ENCODE peak calls at places on chromosomes 1 and 21, in eight cellular contexts. One of them, this sample, is unnamed.

GRCh38 chr21:38140192-38140905 is 116.4 kb upstream of the KCNJ15 start:
- DNase-seq in MM.1S: no peak
- DNase-seq in fibroblast of pulmonary artery: peak; percentile 67
- DNase-seq in AG04450: no peak
- DNase-seq in prostate gland: peak; percentile 64
- DNase-seq in cardiac fibroblast: peak; percentile 63
- DNase-seq in cardiac muscle cell: peak; percentile 71
- DNase-seq in fibroblast of lung: peak; percentile 61
- DNase-seq in this sample: peak; percentile 68

GRCh38 chr1:202961220-202961880 is 3.2 kb upstream of the ADIPOR1 start:
- DNase-seq in fibroblast of pulmonary artery: no peak
- DNase-seq in fibroblast of lung: no peak
- DNase-seq in cardiac fibroblast: no peak
- DNase-seq in AG04450: no peak
- DNase-seq in prostate gland: no peak
- DNase-seq in cardiac muscle cell: no peak
- DNase-seq in MM.1S: no peak
- DNase-seq in this sample: no peak

GRCh38 chr1:186301448-186301847 is 73.6 kb downstream of the TPR start:
- DNase-seq in AG04450: no peak
- DNase-seq in cardiac fibroblast: no peak
- DNase-seq in prostate gland: no peak
- DNase-seq in fibroblast of lung: no peak
- DNase-seq in MM.1S: no peak
- DNase-seq in cardiac muscle cell: no peak
- DNase-seq in fibroblast of pulmonary artery: no peak
- DNase-seq in this sample: no peak

GRCh38 chr1:1227386-1227785 is 4.4 kb downstream of the SDF4 start:
- DNase-seq in fibroblast of pulmonary artery: no peak
- DNase-seq in cardiac fibroblast: no peak
- DNase-seq in MM.1S: no peak
- DNase-seq in prostate gland: no peak
- DNase-seq in AG04450: no peak
- DNase-seq in fibroblast of lung: no peak
- DNase-seq in cardiac muscle cell: no peak
- DNase-seq in this sample: no peak

GRCh38 chr1:240170245-240170644 is 78.6 kb downstream of the FMN2 start:
- DNase-seq in fibroblast of lung: no peak
- DNase-seq in fibroblast of pulmonary artery: no peak
- DNase-seq in prostate gland: no peak
- DNase-seq in cardiac fibroblast: no peak
- DNase-seq in cardiac muscle cell: no peak
- DNase-seq in AG04450: no peak
- DNase-seq in MM.1S: no peak
- DNase-seq in this sample: no peak

GRCh38 chr1:77830946-77831345 is 51.5 kb downstream of the MIGA1 start:
- DNase-seq in AG04450: no peak
- DNase-seq in cardiac fibroblast: no peak
- DNase-seq in cardiac muscle cell: no peak
- DNase-seq in fibroblast of pulmonary artery: no peak
- DNase-seq in fibroblast of lung: no peak
- DNase-seq in prostate gland: no peak
- DNase-seq in MM.1S: no peak
- DNase-seq in this sample: no peak

GRCh38 chr1:63864224-63864623 is 90.4 kb downstream of the ROR1 start:
- DNase-seq in MM.1S: no peak
- DNase-seq in fibroblast of lung: peak; percentile 48
- DNase-seq in cardiac fibroblast: no peak
- DNase-seq in AG04450: no peak
- DNase-seq in cardiac muscle cell: no peak
- DNase-seq in prostate gland: no peak
- DNase-seq in fibroblast of pulmonary artery: no peak
- DNase-seq in this sample: no peak

GRCh38 chr1:160354388-160354985 is 11.3 kb downstream of the NCSTN start:
- DNase-seq in fibroblast of lung: peak; percentile 17
- DNase-seq in fibroblast of pulmonary artery: peak; percentile 50
- DNase-seq in cardiac muscle cell: peak; percentile 45
- DNase-seq in cardiac fibroblast: peak; percentile 46
- DNase-seq in AG04450: no peak
- DNase-seq in prostate gland: no peak
- DNase-seq in MM.1S: peak; percentile 35
- DNase-seq in this sample: no peak

GRCh38 chr1:8116892-8117262 is 90.8 kb upstream of the ERRFI1 start:
- DNase-seq in fibroblast of lung: peak; percentile 97
- DNase-seq in MM.1S: no peak
- DNase-seq in fibroblast of pulmonary artery: peak; percentile 85
- DNase-seq in cardiac muscle cell: peak; percentile 91
- DNase-seq in prostate gland: no peak
- DNase-seq in AG04450: peak; percentile 84
- DNase-seq in cardiac fibroblast: peak; percentile 91
- DNase-seq in this sample: no peak

GRCh38 chr1:31705080-31705866 is 1.5 kb upstream of the COL16A1 start:
- DNase-seq in fibroblast of pulmonary artery: peak; percentile 54
- DNase-seq in prostate gland: peak; percentile 19
- DNase-seq in cardiac muscle cell: peak; percentile 77
- DNase-seq in fibroblast of lung: peak; percentile 74
- DNase-seq in cardiac fibroblast: peak; percentile 64
- DNase-seq in MM.1S: peak; percentile 16
- DNase-seq in AG04450: no peak
- DNase-seq in this sample: no peak

GRCh38 chr1:67939176-67939751 is 106.0 kb upstream of the GNG12 start:
- DNase-seq in cardiac fibroblast: no peak
- DNase-seq in prostate gland: no peak
- DNase-seq in AG04450: no peak
- DNase-seq in fibroblast of lung: no peak
- DNase-seq in cardiac muscle cell: no peak
- DNase-seq in MM.1S: no peak
- DNase-seq in fibroblast of pulmonary artery: no peak
- DNase-seq in this sample: no peak

GRCh38 chr1:166956057-166956850 is 19.1 kb downstream of the ILDR2 start:
- DNase-seq in fibroblast of lung: no peak
- DNase-seq in prostate gland: no peak
- DNase-seq in cardiac fibroblast: no peak
- DNase-seq in fibroblast of pulmonary artery: no peak
- DNase-seq in cardiac muscle cell: no peak
- DNase-seq in AG04450: no peak
- DNase-seq in MM.1S: no peak
- DNase-seq in this sample: no peak

GRCh38 chr1:33377013-33377412 is 53.9 kb downstream of the PHC2 start:
- DNase-seq in cardiac fibroblast: no peak
- DNase-seq in fibroblast of pulmonary artery: no peak
- DNase-seq in fibroblast of lung: no peak
- DNase-seq in prostate gland: peak; percentile 38
- DNase-seq in cardiac muscle cell: no peak
- DNase-seq in MM.1S: no peak
- DNase-seq in AG04450: no peak
- DNase-seq in this sample: no peak

GRCh38 chr1:6401673-6402072 is 8.1 kb upstream of the ACOT7 start:
- DNase-seq in fibroblast of lung: no peak
- DNase-seq in MM.1S: no peak
- DNase-seq in AG04450: no peak
- DNase-seq in prostate gland: no peak
- DNase-seq in cardiac fibroblast: no peak
- DNase-seq in fibroblast of pulmonary artery: no peak
- DNase-seq in cardiac muscle cell: no peak
- DNase-seq in this sample: no peak

GRCh38 chr1:8015809-8016165 is 10.3 kb downstream of the ERRFI1 start:
- DNase-seq in fibroblast of pulmonary artery: peak; percentile 81
- DNase-seq in AG04450: no peak
- DNase-seq in cardiac muscle cell: peak; percentile 85
- DNase-seq in prostate gland: peak; percentile 58
- DNase-seq in fibroblast of lung: peak; percentile 83
- DNase-seq in MM.1S: no peak
- DNase-seq in cardiac fibroblast: peak; percentile 63
- DNase-seq in this sample: no peak

GRCh38 chr1:231550448-231550781 is 21.9 kb downstream of the TSNAX start:
- DNase-seq in fibroblast of pulmonary artery: peak; percentile 19
- DNase-seq in MM.1S: peak; percentile 50
- DNase-seq in cardiac fibroblast: peak; percentile 37
- DNase-seq in cardiac muscle cell: peak; percentile 12
- DNase-seq in prostate gland: no peak
- DNase-seq in AG04450: no peak
- DNase-seq in fibroblast of lung: no peak
- DNase-seq in this sample: no peak

GRCh38 chr1:180778782-180779398 is 133.8 kb upstream of the KIAA1614 start:
- DNase-seq in cardiac muscle cell: no peak
- DNase-seq in fibroblast of lung: no peak
- DNase-seq in fibroblast of pulmonary artery: peak; percentile 2
- DNase-seq in AG04450: no peak
- DNase-seq in MM.1S: peak; percentile 45
- DNase-seq in prostate gland: no peak
- DNase-seq in cardiac fibroblast: peak; percentile 15
- DNase-seq in this sample: no peak

GRCh38 chr1:1605034-1605591 is 5.2 kb upstream of the FNDC10 start:
- DNase-seq in cardiac muscle cell: no peak
- DNase-seq in MM.1S: no peak
- DNase-seq in fibroblast of pulmonary artery: no peak
- DNase-seq in fibroblast of lung: no peak
- DNase-seq in AG04450: no peak
- DNase-seq in prostate gland: no peak
- DNase-seq in cardiac fibroblast: no peak
- DNase-seq in this sample: no peak

GRCh38 chr1:235009561-235010306 is 118.9 kb downstream of the TOMM20 start:
- DNase-seq in fibroblast of pulmonary artery: no peak
- DNase-seq in cardiac fibroblast: no peak
- DNase-seq in AG04450: no peak
- DNase-seq in fibroblast of lung: no peak
- DNase-seq in prostate gland: no peak
- DNase-seq in MM.1S: no peak
- DNase-seq in cardiac muscle cell: no peak
- DNase-seq in this sample: no peak

GRCh38 chr1:38786040-38786436 is 73.5 kb downstream of the RRAGC start:
- DNase-seq in cardiac fibroblast: no peak
- DNase-seq in cardiac muscle cell: no peak
- DNase-seq in fibroblast of pulmonary artery: no peak
- DNase-seq in fibroblast of lung: no peak
- DNase-seq in MM.1S: no peak
- DNase-seq in AG04450: no peak
- DNase-seq in prostate gland: no peak
- DNase-seq in this sample: no peak

GRCh38 chr1:78833491-78833890 is 173.0 kb downstream of the ADGRL4 start:
- DNase-seq in MM.1S: no peak
- DNase-seq in cardiac muscle cell: peak; percentile 83
- DNase-seq in cardiac fibroblast: peak; percentile 95
- DNase-seq in prostate gland: no peak
- DNase-seq in AG04450: no peak
- DNase-seq in fibroblast of lung: peak; percentile 85
- DNase-seq in fibroblast of pulmonary artery: peak; percentile 87
- DNase-seq in this sample: peak; percentile 94

GRCh38 chr1:233723387-233723786 is 109.5 kb downstream of the KCNK1 start:
- DNase-seq in cardiac fibroblast: no peak
- DNase-seq in prostate gland: no peak
- DNase-seq in MM.1S: no peak
- DNase-seq in cardiac muscle cell: no peak
- DNase-seq in fibroblast of lung: no peak
- DNase-seq in AG04450: no peak
- DNase-seq in fibroblast of pulmonary artery: no peak
- DNase-seq in this sample: no peak

GRCh38 chr1:233718057-233718456 is 104.2 kb downstream of the KCNK1 start:
- DNase-seq in AG04450: no peak
- DNase-seq in prostate gland: no peak
- DNase-seq in fibroblast of pulmonary artery: no peak
- DNase-seq in fibroblast of lung: no peak
- DNase-seq in cardiac muscle cell: no peak
- DNase-seq in MM.1S: no peak
- DNase-seq in cardiac fibroblast: no peak
- DNase-seq in this sample: no peak

GRCh38 chr1:233722212-233722979 is 108.5 kb downstream of the KCNK1 start:
- DNase-seq in fibroblast of lung: no peak
- DNase-seq in cardiac fibroblast: no peak
- DNase-seq in AG04450: no peak
- DNase-seq in cardiac muscle cell: no peak
- DNase-seq in prostate gland: no peak
- DNase-seq in MM.1S: no peak
- DNase-seq in fibroblast of pulmonary artery: no peak
- DNase-seq in this sample: no peak

GRCh38 chr1:233719626-233720334 is 105.9 kb downstream of the KCNK1 start:
- DNase-seq in MM.1S: no peak
- DNase-seq in fibroblast of lung: no peak
- DNase-seq in prostate gland: no peak
- DNase-seq in AG04450: no peak
- DNase-seq in fibroblast of pulmonary artery: no peak
- DNase-seq in cardiac muscle cell: no peak
- DNase-seq in cardiac fibroblast: no peak
- DNase-seq in this sample: no peak

GRCh38 chr1:233721003-233721595 is 107.2 kb downstream of the KCNK1 start:
- DNase-seq in AG04450: no peak
- DNase-seq in prostate gland: no peak
- DNase-seq in fibroblast of pulmonary artery: no peak
- DNase-seq in MM.1S: no peak
- DNase-seq in cardiac fibroblast: no peak
- DNase-seq in fibroblast of lung: no peak
- DNase-seq in cardiac muscle cell: no peak
- DNase-seq in this sample: peak; percentile 31
- H3K4me3 ChIP-seq in AG04450: no peak overlapping the region
- H3K4me3 ChIP-seq in prostate gland: no peak overlapping the region
- H3K4me3 ChIP-seq in fibroblast of pulmonary artery: no peak overlapping the region
- H3K4me3 ChIP-seq in MM.1S: no peak overlapping the region
- H3K4me3 ChIP-seq in cardiac fibroblast: no peak overlapping the region
- H3K4me3 ChIP-seq in fibroblast of lung: no peak overlapping the region
- H3K4me3 ChIP-seq in cardiac muscle cell: no peak overlapping the region
- H3K4me3 ChIP-seq in this sample: no peak overlapping the region

GRCh38 chr1:209199822-209200221 is 383.7 kb upstream of the CAMK1G start:
- DNase-seq in prostate gland: no peak
- DNase-seq in fibroblast of lung: no peak
- DNase-seq in cardiac fibroblast: no peak
- DNase-seq in AG04450: no peak
- DNase-seq in MM.1S: no peak
- DNase-seq in fibroblast of pulmonary artery: no peak
- DNase-seq in cardiac muscle cell: no peak
- DNase-seq in this sample: no peak
- TF ChIP-seq CTCF in prostate gland: no peak
- TF ChIP-seq CTCF in fibroblast of lung: no peak
- TF ChIP-seq CTCF in cardiac fibroblast: no peak
- TF ChIP-seq CTCF in AG04450: no peak
- TF ChIP-seq CTCF in MM.1S: no peak
- TF ChIP-seq CTCF in fibroblast of pulmonary artery: no peak
- TF ChIP-seq CTCF in cardiac muscle cell: no peak
- TF ChIP-seq CTCF in this sample: peak; percentile 4

GRCh38 chr1:35442737-35443136 is 114.5 kb downstream of the KIAA0319L start:
- DNase-seq in AG04450: no peak
- DNase-seq in fibroblast of pulmonary artery: no peak
- DNase-seq in prostate gland: no peak
- DNase-seq in cardiac fibroblast: no peak
- DNase-seq in MM.1S: no peak
- DNase-seq in cardiac muscle cell: no peak
- DNase-seq in fibroblast of lung: no peak
- DNase-seq in this sample: no peak
- H3K4me3 ChIP-seq in AG04450: no peak overlapping the region
- H3K4me3 ChIP-seq in fibroblast of pulmonary artery: no peak overlapping the region
- H3K4me3 ChIP-seq in prostate gland: no peak overlapping the region
- H3K4me3 ChIP-seq in cardiac fibroblast: no peak overlapping the region
- H3K4me3 ChIP-seq in MM.1S: no peak overlapping the region
- H3K4me3 ChIP-seq in cardiac muscle cell: no peak overlapping the region
- H3K4me3 ChIP-seq in fibroblast of lung: no peak overlapping the region
- H3K4me3 ChIP-seq in this sample: no peak overlapping the region

GRCh38 chr1:114586513-114587047 is 5.2 kb upstream of the BCAS2 start:
- DNase-seq in cardiac muscle cell: no peak
- DNase-seq in fibroblast of lung: no peak
- DNase-seq in fibroblast of pulmonary artery: no peak
- DNase-seq in cardiac fibroblast: no peak
- DNase-seq in MM.1S: no peak
- DNase-seq in AG04450: no peak
- DNase-seq in prostate gland: no peak
- DNase-seq in this sample: no peak
- TF ChIP-seq CTCF in cardiac muscle cell: no peak
- TF ChIP-seq CTCF in fibroblast of lung: no peak
- TF ChIP-seq CTCF in fibroblast of pulmonary artery: no peak
- TF ChIP-seq CTCF in cardiac fibroblast: no peak
- TF ChIP-seq CTCF in MM.1S: no peak
- TF ChIP-seq CTCF in AG04450: no peak
- TF ChIP-seq CTCF in prostate gland: no peak
- TF ChIP-seq CTCF in this sample: no peak

GRCh38 chr1:35264861-35265260 is 3.6 kb upstream of the ZMYM4 start:
- DNase-seq in cardiac muscle cell: peak; percentile 81
- DNase-seq in fibroblast of lung: peak; percentile 11
- DNase-seq in MM.1S: no peak
- DNase-seq in AG04450: no peak
- DNase-seq in fibroblast of pulmonary artery: peak; percentile 59
- DNase-seq in prostate gland: peak; percentile 68
- DNase-seq in cardiac fibroblast: no peak
- DNase-seq in this sample: no peak
- H3K4me3 ChIP-seq in cardiac muscle cell: no peak overlapping the region
- H3K4me3 ChIP-seq in fibroblast of lung: no peak overlapping the region
- H3K4me3 ChIP-seq in MM.1S: no peak overlapping the region
- H3K4me3 ChIP-seq in AG04450: no peak overlapping the region
- H3K4me3 ChIP-seq in fibroblast of pulmonary artery: no peak overlapping the region
- H3K4me3 ChIP-seq in prostate gland: no peak overlapping the region
- H3K4me3 ChIP-seq in cardiac fibroblast: no peak overlapping the region
- H3K4me3 ChIP-seq in this sample: no peak overlapping the region

This sample was measured in epithelial cell of proximal tubule.